ENCODE peak calls at places on chromosomes 5 and 9, in five cellular contexts. T is HCT116, Y is adrenal gland, C is GM12865, B is cardiac muscle cell. D is an unnamed sample.

GRCh38 chr5:380701-381309 is 59.3 kb downstream of the AHRR start:
- DNase-seq in T (no peak), Y (no peak), C (no peak), B (no peak), D (no peak)

GRCh38 chr9:33136721-33137120 is 30.4 kb downstream of the B4GALT1 start:
- DNase-seq in T (no peak), Y (no peak), C (peak; percentile 61), B (no peak), D (no peak)

GRCh38 chr5:150253416-150254208 is 36.0 kb downstream of the CAMK2A start:
- DNase-seq in T (no peak), Y (no peak), C (no peak), B (no peak), D (no peak)

GRCh38 chr9:21415492-21416267 is 6.8 kb downstream of the IFNA8 start:
- DNase-seq in T (no peak), Y (no peak), C (no peak), B (no peak), D (peak; percentile 65)

GRCh38 chr9:107212613-107213012 is 70.5 kb upstream of the RAD23B start:
- DNase-seq in T (no peak), Y (no peak), C (no peak), B (no peak), D (no peak)

GRCh38 chr9:81132796-81133195 is 556.6 kb downstream of the TLE1 start:
- DNase-seq in T (no peak), Y (no peak), C (no peak), B (no peak), D (peak; percentile 3)

GRCh38 chr5:107067391-107067790 is 603.3 kb downstream of the EFNA5 start:
- DNase-seq in T (no peak), Y (no peak), C (peak; percentile 15), B (no peak), D (peak; percentile 5)

GRCh38 chr5:122129332-122129731 is at the start of gene ZNF474:
- DNase-seq in T (peak; percentile 28), Y (no peak), C (no peak), B (peak; percentile 97), D (peak; percentile 99)

GRCh38 chr9:84932915-84933527 is 263.5 kb downstream of the NTRK2 start:
- DNase-seq in T (no peak), Y (no peak), C (no peak), B (peak; percentile 6), D (peak; percentile 5)

GRCh38 chr5:83197326-83197725 is 120.0 kb downstream of the XRCC4 start:
- DNase-seq in T (no peak), Y (no peak), C (no peak), B (no peak), D (no peak)

GRCh38 chr5:109580225-109580624 is 109.5 kb upstream of the MAN2A1 start:
- DNase-seq in T (no peak), Y (no peak), C (no peak), B (no peak), D (no peak)

GRCh38 chr5:126269511-126269910 is 153.7 kb upstream of the GRAMD2B start:
- DNase-seq in T (no peak), Y (no peak), C (no peak), B (no peak), D (no peak)

GRCh38 chr5:35659556-35659955 is 41.9 kb downstream of the SPEF2 start:
- DNase-seq in T (no peak), Y (no peak), C (no peak), B (no peak), D (no peak)

GRCh38 chr9:68961587-68961986 is 52.3 kb downstream of the PRKACG start:
- DNase-seq in T (no peak), Y (no peak), C (no peak), B (no peak), D (no peak)

GRCh38 chr9:110575169-110575568 is 4.4 kb downstream of the SVEP1 start:
- DNase-seq in T (no peak), Y (no peak), C (no peak), B (no peak), D (no peak)

GRCh38 chr5:125413861-125414260 is 667.4 kb upstream of the ZNF608 start:
- DNase-seq in T (no peak), Y (no peak), C (no peak), B (no peak), D (no peak)

GRCh38 chr5:123365163-123365562 is 58.0 kb downstream of the CEP120 start:
- DNase-seq in T (no peak), Y (no peak), C (no peak), B (peak; percentile 39), D (no peak)

GRCh38 chr5:81147011-81147594 is 86.0 kb upstream of the CKMT2 start:
- DNase-seq in T (no peak), Y (no peak), C (no peak), B (no peak), D (no peak)

GRCh38 chr9:124328285-124328684 is 70.5 kb downstream of the NEK6 start:
- DNase-seq in T (no peak), Y (no peak), C (no peak), B (no peak), D (no peak)

GRCh38 chr9:80650964-80651555 is 1038.3 kb downstream of the TLE1 start:
- DNase-seq in T (no peak), Y (peak; percentile 16), C (no peak), B (peak; percentile 77), D (peak; percentile 82)

GRCh38 chr5:16889972-16890519 is 46.0 kb downstream of the MYO10 start:
- DNase-seq in T (no peak), Y (no peak), C (no peak), B (peak; percentile 79), D (peak; percentile 56)

GRCh38 chr5:14243768-14244167 is 100.6 kb downstream of the TRIO start:
- DNase-seq in T (no peak), Y (no peak), C (no peak), B (no peak), D (no peak)

DNA sequence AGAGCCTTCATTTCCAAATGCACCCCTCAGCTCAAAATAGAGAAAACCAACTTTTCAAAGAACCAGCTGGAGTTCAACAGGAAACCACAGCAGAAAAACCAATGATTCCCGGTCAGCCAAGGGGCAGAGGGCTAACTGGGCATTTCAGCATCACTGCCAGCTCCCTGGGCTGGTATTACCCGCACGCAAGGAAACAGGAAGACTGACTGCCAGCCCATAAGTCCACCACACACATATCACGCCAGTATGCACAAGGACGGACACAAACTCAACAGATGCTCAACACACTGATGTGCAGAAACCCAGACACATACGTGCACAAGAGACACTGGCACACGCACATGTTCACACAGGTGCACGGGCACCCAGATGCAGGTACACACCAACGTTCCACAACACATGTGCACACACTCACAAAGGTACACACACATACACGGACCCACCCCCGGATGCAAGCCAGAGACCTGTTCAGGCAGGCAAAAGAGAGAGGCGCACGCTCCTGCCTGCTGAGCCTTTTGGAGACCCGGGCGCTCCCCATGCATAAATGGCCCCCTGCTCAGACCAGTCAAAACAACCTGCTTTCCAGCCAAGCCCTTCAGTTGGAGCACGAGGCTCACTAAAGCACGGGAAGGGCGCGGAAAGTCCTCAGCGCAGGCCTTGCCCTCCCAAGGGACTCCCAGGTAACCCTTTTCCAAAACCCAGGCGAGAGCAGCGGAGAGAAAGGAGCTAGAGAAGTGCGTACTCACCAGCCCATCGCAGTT is 2.1 kb downstream of the ADAMTS2 start:
- DNase-seq in T (no peak), Y (no peak), C (no peak), B (no peak), D (no peak)
- H3K4me3 ChIP-seq in T (no peak overlapping the region), Y (no peak overlapping the region), C (no peak overlapping the region), B (peak overlapping the region; percentile 72), D (peak overlapping the region; percentile 48)

GRCh38 chr5:140174472-140175366 is at the start of gene CYSTM1:
- DNase-seq in T (peak; percentile 94), Y (peak; percentile 96), C (peak; percentile 98), B (peak; percentile 97), D (peak; percentile 95)

GRCh38 chr5:140176028-140176382 is 1.0 kb downstream of the CYSTM1 start:
- DNase-seq in T (no peak), Y (no peak), C (no peak), B (no peak), D (no peak)

GRCh38 chr5:140174014-140174413 is 974 bp upstream of the CYSTM1 start:
- DNase-seq in T (no peak), Y (no peak), C (no peak), B (no peak), D (no peak)

GRCh38 chr5:140178082-140178410 is 3.1 kb downstream of the CYSTM1 start:
- DNase-seq in T (no peak), Y (peak; percentile 67), C (no peak), B (no peak), D (no peak)

GRCh38 chr5:140175367-140176027 is 509 bp downstream of the CYSTM1 start:
- DNase-seq in T (no peak), Y (peak; percentile 80), C (peak; percentile 68), B (peak; percentile 75), D (peak; percentile 52)
- TF ChIP-seq CTCF in T (peak; percentile 7), Y (peak; percentile 30), C (peak; percentile 24), B (peak; percentile 26), D (peak; percentile 27)

GRCh38 chr5:141957367-141957993 is 522 bp downstream of the PCDH12 start:
- DNase-seq in T (no peak), Y (no peak), C (no peak), B (peak; percentile 26), D (no peak)

GRCh38 chr5:141952030-141952429 is 6.0 kb downstream of the PCDH12 start:
- DNase-seq in T (no peak), Y (no peak), C (no peak), B (no peak), D (no peak)

GRCh38 chr5:141951341-141951781 is 6.6 kb downstream of the PCDH12 start:
- DNase-seq in T (no peak), Y (no peak), C (peak; percentile 54), B (peak; percentile 19), D (no peak)

GRCh38 chr5:141950207-141951005 is 7.6 kb downstream of the PCDH12 start:
- DNase-seq in T (no peak), Y (no peak), C (no peak), B (no peak), D (no peak)

DNA sequence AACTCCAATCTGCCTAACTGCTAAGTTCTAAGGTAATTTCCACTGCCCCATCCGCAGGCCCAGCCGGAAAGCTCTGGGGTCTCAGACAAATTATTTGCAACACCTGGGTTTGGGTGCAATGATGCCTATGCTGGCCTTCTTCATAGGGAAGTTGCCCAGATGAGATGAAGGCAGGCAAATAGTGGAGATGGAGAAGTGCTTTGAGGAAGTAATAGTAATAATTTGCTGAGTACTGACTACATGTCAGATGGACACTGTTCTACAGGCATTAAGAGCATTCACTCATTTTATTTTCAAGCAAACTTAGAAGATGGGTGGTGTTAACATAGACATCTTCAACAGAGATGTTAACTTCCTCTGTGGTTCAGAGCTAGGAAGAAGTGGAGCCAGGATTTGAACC is 3.8 kb downstream of the PCDH12 start:
- DNase-seq in T (no peak), Y (no peak), C (no peak), B (no peak), D (no peak)
- H3K4me3 ChIP-seq in T (no peak overlapping the region), Y (no peak overlapping the region), C (no peak overlapping the region), B (no peak overlapping the region), D (no peak overlapping the region)

GRCh38 chr5:93915142-93915553 is 173.7 kb upstream of the POU5F2 start:
- DNase-seq in T (peak; percentile 54), Y (no peak), C (peak; percentile 54), B (peak; percentile 77), D (peak; percentile 73)

GRCh38 chr5:93904917-93905316 is 163.5 kb upstream of the POU5F2 start:
- DNase-seq in T (no peak), Y (no peak), C (no peak), B (no peak), D (no peak)

DNA sequence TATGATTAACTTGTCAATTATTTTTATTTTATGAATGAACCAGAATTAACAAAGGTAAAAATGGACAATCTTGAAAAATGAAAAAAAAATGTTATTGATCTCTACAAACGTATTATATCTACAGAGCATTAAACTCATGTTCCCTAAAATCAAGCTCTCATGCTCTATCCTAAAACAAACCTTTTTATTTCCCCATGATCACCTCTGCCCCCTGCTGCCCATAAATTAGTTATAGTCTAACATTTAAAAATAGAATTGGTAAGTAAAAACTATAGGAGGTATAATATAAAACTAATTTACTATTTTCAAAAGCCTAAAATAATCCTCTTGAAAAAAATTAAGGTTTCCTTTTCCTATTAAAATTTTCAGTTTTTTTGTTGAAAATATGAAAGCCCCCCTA is 168.0 kb upstream of the POU5F2 start:
- DNase-seq in T (no peak), Y (no peak), C (no peak), B (peak; percentile 34), D (peak; percentile 12)
- TF ChIP-seq CTCF in T (peak; percentile 32), Y (peak; percentile 14), C (no peak), B (peak; percentile 28), D (peak; percentile 11)

D was measured in astrocyte of the spinal cord.